ENCODE peak calls at places on chromosomes 12 and 14, in eight cellular contexts. Y is fibroblast of mammary gland, J is AG04450, P is AG10803, U is lower leg skin, O is esophagus squamous epithelium, Q is GM10248, T is HFFc6. V is an unnamed sample.

GRCh38 chr12:5220835-5221234 is 177.2 kb downstream of the KCNA5 start:
- DNase-seq in P (peak), U (no peak), T (no peak), O (no peak), Y (no peak), J (no peak), Q (no peak), V (no peak)

GRCh38 chr12:19613051-19613535 is 173.8 kb downstream of the AEBP2 start:
- DNase-seq in T (no peak), P (no peak), O (no peak), J (no peak), Y (no peak), U (no peak), Q (no peak), V (no peak)

GRCh38 chr12:54300732-54301427 is at the start of gene NFE2:
- DNase-seq in T (peak), Y (peak), J (peak), Q (no peak), U (no peak), O (no peak), P (peak), V (no peak)

GRCh38 chr14:22668417-22668816 is 24.3 kb upstream of the OR6J1 start:
- DNase-seq in T (peak), J (no peak), O (no peak), Y (peak), P (peak), U (no peak), Q (no peak), V (no peak)

GRCh38 chr12:132317233-132317938 is 12.0 kb downstream of the GALNT9 start:
- DNase-seq in P (no peak), J (no peak), T (no peak), Q (no peak), O (no peak), U (no peak), Y (no peak), V (no peak)

GRCh38 chr14:103061482-103061976 is 4.2 kb upstream of the CDC42BPB start:
- DNase-seq in U (no peak), P (no peak), T (no peak), J (no peak), Q (no peak), Y (no peak), O (no peak), V (no peak)

GRCh38 chr14:103512701-103513611 is 9.7 kb downstream of the CKB start:
- DNase-seq in Q (no peak), J (no peak), O (no peak), T (no peak), Y (peak), U (peak), P (peak), V (no peak)

GRCh38 chr12:69655616-69656336 is 43.3 kb downstream of the BEST3 start:
- DNase-seq in P (peak), Y (peak), J (peak), U (no peak), O (no peak), Q (no peak), T (peak), V (no peak)

GRCh38 chr14:105165761-105166485 is 2.7 kb downstream of the JAG2 start:
- DNase-seq in U (no peak), P (no peak), T (no peak), O (no peak), Q (no peak), Y (no peak), J (no peak), V (no peak)

GRCh38 chr12:66662729-66663128 is 16.1 kb downstream of the GRIP1 start:
- DNase-seq in P (peak), Y (peak), O (no peak), J (no peak), T (no peak), U (no peak), Q (no peak), V (no peak)

GRCh38 chr12:110649341-110649847 is 35.5 kb downstream of the TCTN1 start:
- DNase-seq in P (peak), J (no peak), U (no peak), T (no peak), O (no peak), Q (no peak), Y (no peak), V (peak)

GRCh38 chr14:36207500-36207899 is 31.0 kb upstream of the PTCSC3 start:
- DNase-seq in J (no peak), U (no peak), Y (peak), P (no peak), O (no peak), T (no peak), Q (no peak), V (no peak)

GRCh38 chr14:93892923-93893549 is 34.1 kb upstream of the FAM181A start:
- DNase-seq in Q (peak), J (peak), Y (peak), T (peak), P (peak), O (no peak), U (peak), V (peak)

GRCh38 chr12:13090054-13090453 is 13.4 kb downstream of the GSG1 start:
- DNase-seq in P (no peak), Y (no peak), J (no peak), O (no peak), U (no peak), T (no peak), Q (peak), V (no peak)

GRCh38 chr14:37681486-37681885 is 86.1 kb downstream of the TTC6 start:
- DNase-seq in T (no peak), Y (no peak), J (no peak), U (no peak), Q (no peak), O (no peak), P (no peak), V (no peak)

GRCh38 chr14:24271134-24271833 is at the start of gene RABGGTA:
- DNase-seq in T (peak), P (peak), Q (peak), J (peak), U (peak), O (peak), Y (peak), V (peak)

GRCh38 chr12:5580911-5581488 is 149.1 kb downstream of the NTF3 start:
- DNase-seq in T (no peak), J (no peak), O (no peak), Q (no peak), U (no peak), P (peak), Y (no peak), V (no peak)

GRCh38 chr12:114700392-114701103 is 16.6 kb upstream of the TBX3 start:
- DNase-seq in Y (no peak), J (no peak), U (no peak), P (no peak), Q (no peak), T (no peak), O (no peak), V (no peak)

GRCh38 chr12:40055227-40055579 is 50.7 kb downstream of the SLC2A13 start:
- DNase-seq in J (no peak), U (no peak), O (no peak), T (no peak), Y (peak), Q (no peak), P (no peak), V (no peak)

GRCh38 chr12:99600388-99600787 is 47.2 kb upstream of the GARIN6 start:
- DNase-seq in J (no peak), Q (no peak), P (no peak), U (no peak), T (no peak), Y (no peak), O (no peak), V (no peak)

GRCh38 chr14:61525293-61526011 is 169.9 kb upstream of the HIF1A start:
- DNase-seq in T (peak), J (no peak), U (peak), P (peak), Q (peak), Y (peak), O (peak), V (no peak)

GRCh38 chr14:87013583-87013982 is 979.4 kb downstream of the GALC start:
- DNase-seq in O (no peak), T (peak), Q (no peak), J (peak), P (peak), Y (peak), U (no peak), V (no peak)

GRCh38 chr14:87017335-87017734 is 975.6 kb downstream of the GALC start:
- DNase-seq in T (no peak), O (no peak), J (no peak), Q (no peak), Y (no peak), U (no peak), P (no peak), V (no peak)

GRCh38 chr14:87018294-87018693 is 974.7 kb downstream of the GALC start:
- DNase-seq in U (no peak), T (no peak), Q (no peak), O (no peak), J (no peak), Y (no peak), P (no peak), V (no peak)

GRCh38 chr14:87014854-87015253 is 978.1 kb downstream of the GALC start:
- DNase-seq in O (no peak), P (no peak), Q (no peak), T (no peak), U (no peak), Y (no peak), J (no peak), V (no peak)
- TF ChIP-seq CTCF in O (no peak), P (peak), Q (no peak), T (peak), U (no peak), Y (no peak), J (no peak), V (no peak)

GRCh38 chr12:9751204-9752144 is 9.2 kb downstream of the CD69 start:
- DNase-seq in Y (peak), P (peak), J (no peak), U (no peak), O (no peak), T (peak), Q (no peak), V (no peak)
- TF ChIP-seq CTCF in Y (peak), P (peak), J (peak), U (no peak), O (peak), T (peak), Q (peak), V (peak)

DNA sequence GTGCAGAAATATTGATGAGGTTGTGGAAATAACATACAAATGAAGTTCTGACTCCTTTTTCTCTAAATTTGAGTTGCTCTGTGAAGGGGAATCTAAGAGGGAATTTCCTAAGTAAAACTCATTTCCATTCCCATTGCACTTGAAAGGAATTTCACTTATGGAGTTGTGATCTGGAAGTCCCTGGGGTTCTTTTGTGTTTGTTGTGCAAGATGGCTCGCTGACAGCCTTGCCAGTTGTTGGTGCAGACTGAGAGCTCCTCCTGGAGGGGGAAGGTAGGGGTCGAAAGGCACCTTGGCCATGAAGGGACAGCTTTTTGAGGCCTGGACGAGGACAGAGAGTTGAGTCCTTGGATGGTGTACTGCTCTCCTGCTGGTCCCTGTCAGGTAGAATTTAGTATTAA is 72.0 kb downstream of the C12orf56 start:
- DNase-seq in T (no peak), P (peak), Y (peak), U (no peak), Q (peak), J (no peak), O (no peak), V (no peak)
- TF ChIP-seq CTCF in T (no peak), P (no peak), Y (no peak), U (no peak), Q (no peak), J (no peak), O (no peak), V (no peak)

GRCh38 chr12:124510301-124510970 is 57.0 kb downstream of the NCOR2 start:
- DNase-seq in J (no peak), Q (no peak), U (no peak), O (no peak), Y (no peak), P (no peak), T (no peak), V (no peak)
- TF ChIP-seq CTCF in J (no peak), Q (no peak), U (no peak), O (no peak), Y (no peak), P (no peak), T (peak), V (no peak)

DNA sequence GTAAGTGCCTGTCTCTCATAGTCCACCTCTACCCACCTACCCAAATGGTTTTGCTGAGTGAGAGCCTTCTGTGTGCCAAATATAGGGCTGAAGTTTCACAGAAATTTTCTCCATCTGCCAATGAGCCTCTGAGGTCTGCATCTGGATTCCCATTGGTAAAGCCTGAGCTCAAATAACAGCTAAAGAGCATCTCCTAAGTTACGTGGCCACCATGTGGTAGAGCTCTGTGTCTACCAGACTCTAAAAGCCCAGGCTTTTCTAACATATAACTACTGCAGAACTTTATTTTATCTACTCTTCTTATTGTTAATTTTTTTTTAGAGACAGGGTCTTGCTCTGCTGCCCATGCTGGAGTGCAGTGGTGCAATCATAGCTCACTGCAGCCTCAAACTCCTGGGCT is 16.0 kb downstream of the AMDHD1 start:
- DNase-seq in P (peak), Y (peak), U (no peak), O (no peak), T (peak), Q (no peak), J (no peak), V (no peak)
- TF ChIP-seq CTCF in P (no peak), Y (no peak), U (no peak), O (no peak), T (peak), Q (peak), J (peak), V (no peak)

GRCh38 chr12:106345739-106346138 is 11.8 kb upstream of the POLR3B start:
- DNase-seq in J (no peak), Q (no peak), P (peak), U (peak), Y (peak), O (no peak), T (peak), V (no peak)
- TF ChIP-seq CTCF in J (peak), Q (no peak), P (peak), U (no peak), Y (peak), O (peak), T (peak), V (no peak)

GRCh38 chr14:34024768-34025144 is 73.9 kb upstream of the EGLN3 start:
- DNase-seq in Q (no peak), Y (no peak), U (no peak), J (no peak), T (no peak), P (no peak), O (no peak), V (no peak)
- TF ChIP-seq CTCF in Q (no peak), Y (no peak), U (no peak), J (no peak), T (no peak), P (no peak), O (no peak), V (no peak)

DNA sequence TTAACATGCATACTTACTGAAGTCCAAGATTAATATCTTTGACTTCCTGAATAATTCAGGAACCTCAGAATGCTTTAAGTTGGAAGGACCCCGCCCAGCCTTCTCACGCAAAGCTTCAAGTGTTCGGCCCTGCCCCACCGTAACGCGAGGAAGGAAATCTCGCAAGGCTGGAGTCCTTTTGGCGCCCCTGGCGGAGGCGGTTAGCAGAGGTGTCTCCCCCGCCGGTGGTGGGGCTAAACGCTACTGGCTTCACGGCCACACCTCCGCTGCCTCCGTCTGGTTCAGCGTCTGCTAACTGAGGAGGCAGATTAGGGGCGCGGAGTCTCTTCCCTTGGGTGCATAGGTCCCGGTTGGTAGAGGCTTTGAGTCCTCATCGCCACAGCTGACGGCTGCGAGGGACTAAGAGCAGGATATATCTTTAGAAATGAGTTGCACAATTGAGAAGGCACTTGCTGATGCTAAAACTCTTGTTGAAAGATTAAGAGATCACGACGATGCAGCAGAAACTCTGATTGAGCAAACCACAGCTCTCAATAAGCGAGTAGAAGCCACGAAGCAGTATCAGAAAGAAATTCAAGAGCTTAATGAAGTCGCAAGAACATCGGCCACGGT is 21.9 kb downstream of the SPATS2 start:
- DNase-seq in P (no peak), Q (peak), O (no peak), Y (no peak), T (no peak), J (no peak), U (no peak), V (peak)
- TF ChIP-seq CTCF in P (no peak), Q (peak), O (no peak), Y (no peak), T (no peak), J (no peak), U (no peak), V (no peak)

GRCh38 chr12:121001060-121001459 is 15.2 kb downstream of the C12orf43 start:
- DNase-seq in P (no peak), O (no peak), J (no peak), Y (no peak), U (no peak), T (no peak), Q (no peak), V (no peak)

GRCh38 chr12:121005346-121005815 is 10.9 kb downstream of the C12orf43 start:
- DNase-seq in T (peak), Y (peak), J (no peak), P (peak), Q (peak), O (no peak), U (no peak), V (no peak)

GRCh38 chr12:121001841-121002483 is 14.3 kb downstream of the C12orf43 start:
- DNase-seq in J (no peak), Q (no peak), T (no peak), P (no peak), Y (no peak), O (no peak), U (no peak), V (no peak)

GRCh38 chr12:121004253-121004815 is 12.0 kb downstream of the C12orf43 start:
- DNase-seq in Y (no peak), J (no peak), P (no peak), Q (no peak), T (no peak), O (no peak), U (no peak), V (no peak)

GRCh38 chr12:121003650-121004049 is 12.6 kb downstream of the C12orf43 start:
- DNase-seq in T (no peak), J (no peak), O (no peak), U (no peak), P (no peak), Q (no peak), Y (no peak), V (no peak)
- TF ChIP-seq CTCF in T (peak), J (no peak), O (no peak), U (no peak), P (no peak), Q (no peak), Y (no peak), V (no peak)

DNA sequence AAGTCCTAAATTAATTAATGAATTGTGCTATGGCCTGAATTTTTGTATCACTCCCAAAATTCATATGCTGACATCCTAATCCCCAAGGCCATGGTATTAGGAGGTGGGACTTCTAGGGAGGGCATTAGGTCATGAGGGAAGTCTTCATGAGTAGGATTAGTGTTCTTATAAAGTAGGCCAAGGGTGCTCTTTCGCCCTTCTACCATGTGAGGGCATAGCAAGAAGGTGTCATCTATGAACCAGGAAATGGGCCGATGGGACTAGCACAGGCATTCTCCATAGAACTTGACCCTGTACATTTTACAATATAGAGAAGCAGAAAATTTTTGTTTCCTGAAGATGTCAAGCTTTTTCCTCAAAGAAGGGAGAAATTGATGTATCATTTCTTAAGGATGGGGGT is 12.5 kb downstream of the SYT10 start:
- DNase-seq in O (no peak), P (no peak), Q (no peak), U (no peak), T (no peak), Y (peak), J (no peak), V (no peak)
- TF ChIP-seq CTCF in O (no peak), P (no peak), Q (no peak), U (no peak), T (no peak), Y (peak), J (no peak), V (no peak)

V was measured in activated B cell treated with CpG ODN at 0.5 μM for 24 hours.